ENCODE peak calls at places on chromosomes 3 and 15, in eight cellular contexts. One of them, this sample, is unnamed.

GRCh38 chr15:52010633-52011595 is 8.1 kb upstream of the MAPK6 start:
- DNase-seq in stimulated activated CD4-positive, alpha-beta T cell treated with anti-CD3 and anti-CD28 coated beads, Interleukin-2, amount 100 ng/mL, for 48 hours: peak
- DNase-seq in HFFc6: peak
- DNase-seq in fibroblast of gingiva: peak
- DNase-seq in endothelial cell: no peak
- DNase-seq in head of caudate nucleus: no peak
- DNase-seq in stimulated activated naive CD8-positive, alpha-beta T cell treated with anti-CD3 and anti-CD28 coated beads, Interleukin-15, amount 100 ng/mL, for 72 hours: peak
- DNase-seq in H1: no peak
- DNase-seq in this sample: no peak

GRCh38 chr15:32998979-32999677 is 195.4 kb downstream of the FMN1 start:
- DNase-seq in head of caudate nucleus: no peak
- DNase-seq in fibroblast of gingiva: peak
- DNase-seq in stimulated activated CD4-positive, alpha-beta T cell treated with anti-CD3 and anti-CD28 coated beads, Interleukin-2, amount 100 ng/mL, for 48 hours: no peak
- DNase-seq in stimulated activated naive CD8-positive, alpha-beta T cell treated with anti-CD3 and anti-CD28 coated beads, Interleukin-15, amount 100 ng/mL, for 72 hours: no peak
- DNase-seq in H1: no peak
- DNase-seq in HFFc6: no peak
- DNase-seq in endothelial cell: no peak
- DNase-seq in this sample: no peak

GRCh38 chr3:97820780-97821179 is 1.0 kb upstream of the CRYBG3 start:
- DNase-seq in head of caudate nucleus: no peak
- DNase-seq in H1: no peak
- DNase-seq in stimulated activated CD4-positive, alpha-beta T cell treated with anti-CD3 and anti-CD28 coated beads, Interleukin-2, amount 100 ng/mL, for 48 hours: no peak
- DNase-seq in stimulated activated naive CD8-positive, alpha-beta T cell treated with anti-CD3 and anti-CD28 coated beads, Interleukin-15, amount 100 ng/mL, for 72 hours: no peak
- DNase-seq in HFFc6: no peak
- DNase-seq in endothelial cell: no peak
- DNase-seq in fibroblast of gingiva: no peak
- DNase-seq in this sample: peak

GRCh38 chr3:127108796-127109195 is 84.1 kb upstream of the PRR23E start:
- DNase-seq in head of caudate nucleus: no peak
- DNase-seq in endothelial cell: no peak
- DNase-seq in stimulated activated naive CD8-positive, alpha-beta T cell treated with anti-CD3 and anti-CD28 coated beads, Interleukin-15, amount 100 ng/mL, for 72 hours: no peak
- DNase-seq in HFFc6: no peak
- DNase-seq in fibroblast of gingiva: no peak
- DNase-seq in stimulated activated CD4-positive, alpha-beta T cell treated with anti-CD3 and anti-CD28 coated beads, Interleukin-2, amount 100 ng/mL, for 48 hours: no peak
- DNase-seq in H1: no peak
- DNase-seq in this sample: no peak

GRCh38 chr3:84318273-84318809 is 640.4 kb upstream of the CADM2 start:
- DNase-seq in head of caudate nucleus: no peak
- DNase-seq in H1: no peak
- DNase-seq in endothelial cell: no peak
- DNase-seq in stimulated activated CD4-positive, alpha-beta T cell treated with anti-CD3 and anti-CD28 coated beads, Interleukin-2, amount 100 ng/mL, for 48 hours: no peak
- DNase-seq in HFFc6: no peak
- DNase-seq in stimulated activated naive CD8-positive, alpha-beta T cell treated with anti-CD3 and anti-CD28 coated beads, Interleukin-15, amount 100 ng/mL, for 72 hours: no peak
- DNase-seq in fibroblast of gingiva: no peak
- DNase-seq in this sample: no peak

GRCh38 chr3:12752803-12753202 is 6.3 kb downstream of the TMEM40 start:
- DNase-seq in fibroblast of gingiva: peak
- DNase-seq in stimulated activated naive CD8-positive, alpha-beta T cell treated with anti-CD3 and anti-CD28 coated beads, Interleukin-15, amount 100 ng/mL, for 72 hours: no peak
- DNase-seq in stimulated activated CD4-positive, alpha-beta T cell treated with anti-CD3 and anti-CD28 coated beads, Interleukin-2, amount 100 ng/mL, for 48 hours: no peak
- DNase-seq in HFFc6: no peak
- DNase-seq in endothelial cell: no peak
- DNase-seq in head of caudate nucleus: no peak
- DNase-seq in H1: no peak
- DNase-seq in this sample: no peak

GRCh38 chr3:142850395-142851023 is 38.4 kb downstream of the PCOLCE2 start:
- DNase-seq in H1: no peak
- DNase-seq in head of caudate nucleus: no peak
- DNase-seq in HFFc6: peak
- DNase-seq in stimulated activated CD4-positive, alpha-beta T cell treated with anti-CD3 and anti-CD28 coated beads, Interleukin-2, amount 100 ng/mL, for 48 hours: no peak
- DNase-seq in stimulated activated naive CD8-positive, alpha-beta T cell treated with anti-CD3 and anti-CD28 coated beads, Interleukin-15, amount 100 ng/mL, for 72 hours: no peak
- DNase-seq in endothelial cell: no peak
- DNase-seq in fibroblast of gingiva: peak
- DNase-seq in this sample: no peak

GRCh38 chr3:153210116-153210515 is 48.1 kb downstream of the RAP2B start:
- DNase-seq in fibroblast of gingiva: peak
- DNase-seq in stimulated activated CD4-positive, alpha-beta T cell treated with anti-CD3 and anti-CD28 coated beads, Interleukin-2, amount 100 ng/mL, for 48 hours: no peak
- DNase-seq in stimulated activated naive CD8-positive, alpha-beta T cell treated with anti-CD3 and anti-CD28 coated beads, Interleukin-15, amount 100 ng/mL, for 72 hours: no peak
- DNase-seq in head of caudate nucleus: peak
- DNase-seq in endothelial cell: no peak
- DNase-seq in H1: no peak
- DNase-seq in HFFc6: peak
- DNase-seq in this sample: no peak

GRCh38 chr3:113736548-113737089 is 9.4 kb downstream of the NAA50 start:
- DNase-seq in stimulated activated CD4-positive, alpha-beta T cell treated with anti-CD3 and anti-CD28 coated beads, Interleukin-2, amount 100 ng/mL, for 48 hours: no peak
- DNase-seq in head of caudate nucleus: no peak
- DNase-seq in stimulated activated naive CD8-positive, alpha-beta T cell treated with anti-CD3 and anti-CD28 coated beads, Interleukin-15, amount 100 ng/mL, for 72 hours: peak
- DNase-seq in H1: no peak
- DNase-seq in HFFc6: peak
- DNase-seq in endothelial cell: peak
- DNase-seq in fibroblast of gingiva: peak
- DNase-seq in this sample: peak

GRCh38 chr3:174156200-174156599 is 702.9 kb upstream of the NAALADL2 start:
- DNase-seq in stimulated activated naive CD8-positive, alpha-beta T cell treated with anti-CD3 and anti-CD28 coated beads, Interleukin-15, amount 100 ng/mL, for 72 hours: no peak
- DNase-seq in head of caudate nucleus: no peak
- DNase-seq in stimulated activated CD4-positive, alpha-beta T cell treated with anti-CD3 and anti-CD28 coated beads, Interleukin-2, amount 100 ng/mL, for 48 hours: no peak
- DNase-seq in H1: no peak
- DNase-seq in HFFc6: no peak
- DNase-seq in endothelial cell: no peak
- DNase-seq in fibroblast of gingiva: no peak
- DNase-seq in this sample: no peak

GRCh38 chr3:54356299-54357037 is 234.1 kb downstream of the CACNA2D3 start:
- DNase-seq in HFFc6: no peak
- DNase-seq in endothelial cell: no peak
- DNase-seq in H1: no peak
- DNase-seq in stimulated activated CD4-positive, alpha-beta T cell treated with anti-CD3 and anti-CD28 coated beads, Interleukin-2, amount 100 ng/mL, for 48 hours: no peak
- DNase-seq in stimulated activated naive CD8-positive, alpha-beta T cell treated with anti-CD3 and anti-CD28 coated beads, Interleukin-15, amount 100 ng/mL, for 72 hours: no peak
- DNase-seq in fibroblast of gingiva: peak
- DNase-seq in head of caudate nucleus: no peak
- DNase-seq in this sample: no peak